ENCODE peak calls at places on chromosomes 7 and 10, in seven cellular contexts. One of them, this sample, is unnamed.

GRCh38 chr10:79246209-79246581 is 101.1 kb upstream of the PPIF start:
- DNase-seq in HL-60: no peak
- DNase-seq in spleen: no peak
- DNase-seq in prostate gland: no peak
- DNase-seq in breast epithelium: peak
- DNase-seq in K562: no peak
- DNase-seq in HepG2: no peak
- DNase-seq in this sample: no peak

GRCh38 chr7:111958889-111959288 is 247.3 kb downstream of the DOCK4 start:
- DNase-seq in HL-60: no peak
- DNase-seq in spleen: no peak
- DNase-seq in prostate gland: no peak
- DNase-seq in breast epithelium: no peak
- DNase-seq in K562: no peak
- DNase-seq in HepG2: no peak
- DNase-seq in this sample: no peak

GRCh38 chr10:29691564-29692064 is 56.8 kb upstream of the SVIL start:
- DNase-seq in HL-60: no peak
- DNase-seq in spleen: no peak
- DNase-seq in prostate gland: no peak
- DNase-seq in breast epithelium: no peak
- DNase-seq in K562: no peak
- DNase-seq in HepG2: no peak
- DNase-seq in this sample: no peak

GRCh38 chr7:129298268-129298893 is 73.6 kb downstream of the AHCYL2 start:
- DNase-seq in HL-60: no peak
- DNase-seq in spleen: no peak
- DNase-seq in prostate gland: peak
- DNase-seq in breast epithelium: no peak
- DNase-seq in K562: peak
- DNase-seq in HepG2: peak
- DNase-seq in this sample: no peak

GRCh38 chr10:97534746-97535367 is 36.1 kb downstream of the UBTD1 start:
- DNase-seq in HL-60: no peak
- DNase-seq in spleen: peak
- DNase-seq in prostate gland: no peak
- DNase-seq in breast epithelium: no peak
- DNase-seq in K562: peak
- DNase-seq in HepG2: peak
- DNase-seq in this sample: no peak

GRCh38 chr10:4740471-4740870 is 85.5 kb upstream of the AKR1E2 start:
- DNase-seq in HL-60: no peak
- DNase-seq in spleen: no peak
- DNase-seq in prostate gland: no peak
- DNase-seq in breast epithelium: no peak
- DNase-seq in K562: no peak
- DNase-seq in HepG2: no peak
- DNase-seq in this sample: no peak

GRCh38 chr7:26348234-26348851 is 56.7 kb downstream of the SNX10 start:
- DNase-seq in HL-60: no peak
- DNase-seq in spleen: no peak
- DNase-seq in prostate gland: no peak
- DNase-seq in breast epithelium: no peak
- DNase-seq in K562: no peak
- DNase-seq in HepG2: peak
- DNase-seq in this sample: no peak

GRCh38 chr7:48213226-48213625 is 42.0 kb downstream of the ABCA13 start:
- DNase-seq in HL-60: no peak
- DNase-seq in spleen: no peak
- DNase-seq in prostate gland: no peak
- DNase-seq in breast epithelium: no peak
- DNase-seq in K562: no peak
- DNase-seq in HepG2: no peak
- DNase-seq in this sample: no peak

GRCh38 chr7:74023037-74023436 is 4.9 kb upstream of the ELN start:
- DNase-seq in HL-60: no peak
- DNase-seq in spleen: no peak
- DNase-seq in prostate gland: no peak
- DNase-seq in breast epithelium: no peak
- DNase-seq in K562: no peak
- DNase-seq in HepG2: peak
- DNase-seq in this sample: no peak

DNA sequence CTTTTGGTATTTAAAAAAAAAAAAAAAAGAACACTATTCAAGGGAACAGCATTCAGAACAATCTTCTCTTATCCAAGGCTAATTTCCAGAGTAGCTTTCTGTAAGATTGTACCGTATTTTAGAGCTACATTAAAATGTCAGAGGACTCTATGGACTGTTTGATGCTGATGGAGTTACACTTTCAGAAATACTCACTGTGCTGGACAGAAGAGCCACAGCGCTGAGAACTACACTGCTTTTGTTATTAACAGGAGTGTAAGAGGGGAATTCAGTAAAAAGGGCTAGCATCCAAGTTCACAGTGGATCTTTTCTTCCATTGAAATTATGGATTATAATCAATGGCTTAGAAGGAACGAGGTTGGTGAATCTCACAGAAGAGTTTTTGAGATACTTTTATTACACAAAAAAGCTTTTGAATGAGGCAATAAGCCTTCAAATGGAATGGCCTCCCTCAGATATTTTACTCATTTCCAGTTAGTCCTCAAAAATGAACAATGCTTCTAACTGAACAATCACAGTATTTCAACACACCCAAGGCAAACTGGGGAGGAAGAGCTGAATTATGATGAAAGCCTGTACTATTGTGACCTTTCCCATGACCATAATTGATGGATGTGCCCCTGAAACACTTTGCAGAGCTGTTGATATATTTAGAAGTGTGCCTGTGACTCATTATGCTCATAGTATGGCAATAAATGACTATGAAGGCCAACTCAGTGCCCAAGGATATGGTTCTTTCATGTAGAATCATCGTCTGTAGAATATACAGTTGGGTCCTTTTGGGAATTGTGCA is 247.9 kb downstream of the AHR start:
- DNase-seq in HL-60: peak
- DNase-seq in spleen: no peak
- DNase-seq in prostate gland: no peak
- DNase-seq in breast epithelium: no peak
- DNase-seq in K562: no peak
- DNase-seq in HepG2: no peak
- DNase-seq in this sample: no peak
- TF ChIP-seq POLR2AphosphoS5 in HL-60: no peak
- TF ChIP-seq POLR2AphosphoS5 in spleen: no peak
- TF ChIP-seq POLR2AphosphoS5 in prostate gland: no peak
- TF ChIP-seq POLR2AphosphoS5 in breast epithelium: no peak
- TF ChIP-seq POLR2AphosphoS5 in K562: no peak
- TF ChIP-seq POLR2AphosphoS5 in HepG2: no peak
- TF ChIP-seq POLR2AphosphoS5 in this sample: no peak

DNA sequence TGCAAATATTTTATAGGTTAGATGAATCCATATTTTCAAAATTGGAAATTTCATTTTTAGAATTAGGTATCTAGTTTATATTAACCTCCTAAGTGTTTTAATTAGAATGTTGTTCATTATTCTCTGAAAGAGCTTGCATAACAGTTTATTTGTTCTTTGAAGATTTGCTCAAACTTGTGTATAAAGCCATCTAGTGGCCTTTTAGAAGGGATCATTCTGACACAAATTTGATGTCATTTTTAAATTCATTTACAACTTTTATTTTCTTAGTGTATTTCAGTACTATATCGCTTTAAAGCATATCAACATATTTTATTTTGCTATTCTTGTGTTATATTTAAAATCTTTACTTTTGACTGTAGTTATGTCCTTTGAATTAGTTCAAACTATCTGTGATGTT is 527.0 kb upstream of the NRG3 start:
- DNase-seq in HL-60: no peak
- DNase-seq in spleen: no peak
- DNase-seq in prostate gland: no peak
- DNase-seq in breast epithelium: no peak
- DNase-seq in K562: no peak
- DNase-seq in HepG2: no peak
- DNase-seq in this sample: no peak
- TF ChIP-seq CTCF in HL-60: no peak
- TF ChIP-seq CTCF in spleen: no peak
- TF ChIP-seq CTCF in prostate gland: no peak
- TF ChIP-seq CTCF in breast epithelium: no peak
- TF ChIP-seq CTCF in K562: no peak
- TF ChIP-seq CTCF in HepG2: no peak
- TF ChIP-seq CTCF in this sample: no peak

GRCh38 chr7:132742152-132742551 is 165.9 kb upstream of the PLXNA4 start:
- DNase-seq in HL-60: no peak
- DNase-seq in spleen: no peak
- DNase-seq in prostate gland: no peak
- DNase-seq in breast epithelium: no peak
- DNase-seq in K562: no peak
- DNase-seq in HepG2: no peak
- DNase-seq in this sample: no peak

GRCh38 chr7:132740176-132740575 is 163.9 kb upstream of the PLXNA4 start:
- DNase-seq in HL-60: no peak
- DNase-seq in spleen: no peak
- DNase-seq in prostate gland: no peak
- DNase-seq in breast epithelium: no peak
- DNase-seq in K562: no peak
- DNase-seq in HepG2: no peak
- DNase-seq in this sample: no peak

GRCh38 chr7:132735476-132735875 is 159.2 kb upstream of the PLXNA4 start:
- DNase-seq in HL-60: no peak
- DNase-seq in spleen: no peak
- DNase-seq in prostate gland: no peak
- DNase-seq in breast epithelium: no peak
- DNase-seq in K562: no peak
- DNase-seq in HepG2: no peak
- DNase-seq in this sample: no peak

GRCh38 chr7:132738254-132738653 is 162.0 kb upstream of the PLXNA4 start:
- DNase-seq in HL-60: no peak
- DNase-seq in spleen: no peak
- DNase-seq in prostate gland: no peak
- DNase-seq in breast epithelium: no peak
- DNase-seq in K562: no peak
- DNase-seq in HepG2: no peak
- DNase-seq in this sample: no peak

DNA sequence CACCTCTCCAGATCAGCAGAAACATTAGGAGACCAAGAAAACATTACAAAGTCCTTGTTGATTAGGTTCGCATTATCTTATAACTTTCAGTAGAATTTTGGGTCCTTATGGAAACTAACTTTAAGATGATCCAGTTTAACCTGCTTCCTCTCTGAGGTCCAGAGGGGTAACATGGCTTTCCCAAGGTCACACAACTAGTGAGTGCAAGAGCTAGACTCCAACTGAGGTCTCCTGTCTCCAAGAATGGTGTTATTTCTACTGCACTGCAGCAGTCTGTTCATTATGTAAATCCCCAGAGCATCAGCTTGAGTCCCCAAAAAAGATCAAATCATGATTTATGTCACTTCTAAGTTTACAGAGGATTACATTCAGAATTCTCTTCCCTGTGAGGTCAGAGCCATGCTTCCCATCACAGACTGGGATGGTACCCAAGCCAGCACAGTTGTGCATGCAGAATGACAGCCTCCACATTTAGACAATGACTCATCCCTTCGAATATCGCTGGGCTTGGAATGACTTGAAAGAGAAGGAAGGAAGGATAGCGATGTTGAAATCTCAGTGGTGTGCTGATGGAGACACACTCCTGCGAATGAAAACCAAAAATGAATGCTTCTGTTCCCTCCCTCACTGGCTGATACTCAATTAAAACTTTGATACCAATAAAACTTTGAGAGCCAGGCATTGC is 163.1 kb upstream of the PLXNA4 start:
- DNase-seq in HL-60: no peak
- DNase-seq in spleen: no peak
- DNase-seq in prostate gland: no peak
- DNase-seq in breast epithelium: no peak
- DNase-seq in K562: no peak
- DNase-seq in HepG2: no peak
- DNase-seq in this sample: no peak
- TF ChIP-seq POLR2AphosphoS5 in HL-60: no peak
- TF ChIP-seq POLR2AphosphoS5 in spleen: no peak
- TF ChIP-seq POLR2AphosphoS5 in prostate gland: no peak
- TF ChIP-seq POLR2AphosphoS5 in breast epithelium: no peak
- TF ChIP-seq POLR2AphosphoS5 in K562: no peak
- TF ChIP-seq POLR2AphosphoS5 in HepG2: no peak
- TF ChIP-seq POLR2AphosphoS5 in this sample: peak

DNA sequence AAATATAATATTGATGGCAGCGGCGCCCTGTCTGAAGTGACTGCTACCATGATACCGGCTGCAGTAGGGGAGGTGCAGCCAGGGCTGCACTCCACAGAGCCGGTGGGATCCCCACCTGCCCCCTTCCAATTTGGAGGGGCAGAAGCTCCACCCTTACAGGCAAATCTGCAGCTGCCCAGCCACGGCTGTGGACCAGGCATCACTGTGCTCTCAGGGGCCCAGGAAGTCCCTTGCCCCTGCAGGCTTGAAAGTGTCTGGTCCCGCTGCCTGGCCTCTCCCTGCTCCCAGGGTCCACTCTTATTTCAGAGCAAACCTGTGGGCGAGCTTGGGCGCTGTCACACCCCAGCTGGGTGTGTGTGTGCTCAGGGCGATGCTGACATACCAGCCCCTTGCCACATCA is 172.7 kb upstream of the SMIM30 start:
- DNase-seq in HL-60: no peak
- DNase-seq in spleen: peak
- DNase-seq in prostate gland: no peak
- DNase-seq in breast epithelium: no peak
- DNase-seq in K562: no peak
- DNase-seq in HepG2: no peak
- DNase-seq in this sample: no peak
- TF ChIP-seq CTCF in HL-60: no peak
- TF ChIP-seq CTCF in spleen: no peak
- TF ChIP-seq CTCF in prostate gland: no peak
- TF ChIP-seq CTCF in breast epithelium: no peak
- TF ChIP-seq CTCF in K562: no peak
- TF ChIP-seq CTCF in HepG2: no peak
- TF ChIP-seq CTCF in this sample: no peak

DNA sequence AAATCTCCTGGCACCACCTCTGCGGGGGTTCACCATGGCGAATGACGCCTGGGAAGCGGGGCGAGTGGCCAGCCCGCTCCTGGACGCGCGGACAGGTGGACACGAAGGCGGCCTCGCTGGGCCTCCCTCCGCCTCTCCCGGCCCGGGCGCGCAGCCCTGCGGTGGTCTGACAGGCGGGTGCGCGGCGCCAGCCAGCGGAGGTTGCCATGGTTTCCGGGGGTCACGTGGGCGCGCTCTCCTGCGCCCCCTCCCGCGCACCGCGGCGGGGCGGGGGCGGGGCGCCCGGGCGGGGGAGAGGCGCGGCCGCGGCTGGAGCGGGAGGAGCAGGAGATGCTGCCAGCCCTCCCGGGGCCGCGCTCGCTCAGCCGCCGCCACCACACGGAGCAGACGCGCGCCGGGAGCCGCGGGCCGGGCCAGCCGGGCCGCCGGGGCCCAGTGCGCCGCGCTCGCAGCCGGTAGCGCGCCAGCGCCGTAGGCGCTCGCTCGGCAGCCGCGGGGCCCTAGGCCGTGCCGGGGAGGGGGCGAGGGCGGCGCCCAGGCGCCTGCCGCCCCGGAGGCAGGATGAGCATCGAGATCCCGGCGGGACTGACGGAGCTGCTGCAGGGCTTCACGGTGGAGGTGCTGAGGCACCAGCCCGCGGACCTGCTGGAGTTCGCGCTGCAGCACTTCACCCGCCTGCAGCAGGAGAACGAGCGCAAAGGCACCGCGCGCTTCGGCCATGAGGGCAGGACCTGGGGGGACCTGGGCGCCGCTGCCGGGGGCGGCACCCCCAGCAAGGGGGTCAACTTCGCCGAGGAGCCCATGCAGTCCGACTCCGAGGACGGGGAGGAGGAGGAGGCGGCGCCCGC is at the start of gene PRKAR2B:
- DNase-seq in HL-60: no peak
- DNase-seq in spleen: peak
- DNase-seq in prostate gland: peak
- DNase-seq in breast epithelium: peak
- DNase-seq in K562: peak
- DNase-seq in HepG2: peak
- DNase-seq in this sample: peak
- TF ChIP-seq POLR2AphosphoS5 in HL-60: no peak
- TF ChIP-seq POLR2AphosphoS5 in spleen: peak
- TF ChIP-seq POLR2AphosphoS5 in prostate gland: no peak
- TF ChIP-seq POLR2AphosphoS5 in breast epithelium: peak
- TF ChIP-seq POLR2AphosphoS5 in K562: peak
- TF ChIP-seq POLR2AphosphoS5 in HepG2: no peak
- TF ChIP-seq POLR2AphosphoS5 in this sample: peak